ENCODE peak calls at places on chromosomes 1 and 21, in ten cellular contexts. B is H9; E is K562; A is RWPE1; T is breast epithelium; F is CD8-positive, alpha-beta T cell; D is stomach; H is lower lobe of right lung; N is CD4-positive, alpha-beta T cell; R is lung. X is an unnamed sample.

GRCh38 chr21:45004481-45005263 is 64.8 kb downstream of the SLX9 start:
- DNase-seq in H (peak), R (no peak), T (no peak), F (no peak), B (no peak), N (no peak), A (no peak), E (peak), D (no peak), X (peak)

GRCh38 chr1:234603221-234604204 is 6.5 kb downstream of the IRF2BP2 start:
- DNase-seq in H (no peak), R (no peak), E (no peak), B (no peak), N (no peak), A (no peak), D (no peak), F (no peak), T (no peak), X (no peak)

GRCh38 chr1:200147094-200147493 is 119.6 kb downstream of the NR5A2 start:
- DNase-seq in D (no peak), H (no peak), R (no peak), B (no peak), F (no peak), A (no peak), N (no peak), T (no peak), E (no peak), X (no peak)

GRCh38 chr1:231390071-231390470 is 32.0 kb downstream of the EGLN1 start:
- DNase-seq in D (no peak), T (no peak), N (no peak), B (no peak), E (no peak), F (no peak), H (no peak), A (peak), R (no peak), X (no peak)

GRCh38 chr1:22527122-22527521 is 36.2 kb upstream of the EPHA8 start:
- DNase-seq in H (no peak), D (no peak), A (no peak), F (no peak), B (peak), T (no peak), N (no peak), E (peak), R (no peak), X (no peak)

GRCh38 chr1:2173546-2174347 is 20.8 kb downstream of the FAAP20 start:
- DNase-seq in E (no peak), B (peak), A (no peak), T (no peak), R (no peak), N (no peak), H (no peak), F (no peak), D (no peak), X (peak)

GRCh38 chr1:223189903-223190724 is 47.1 kb upstream of the TLR5 start:
- DNase-seq in A (peak), R (peak), E (no peak), T (no peak), N (peak), B (no peak), D (no peak), F (peak), H (no peak), X (no peak)

GRCh38 chr21:30577766-30578165 is 12.4 kb downstream of the KRTAP22-2 start:
- DNase-seq in T (no peak), E (no peak), A (no peak), F (no peak), D (no peak), R (no peak), N (no peak), B (no peak), H (no peak), X (no peak)

GRCh38 chr1:47618830-47619229 is 181.0 kb downstream of the FOXD2 start:
- DNase-seq in A (no peak), R (no peak), B (no peak), T (no peak), D (no peak), F (no peak), N (no peak), H (no peak), E (no peak), X (no peak)

GRCh38 chr1:163230827-163231226 is 28.1 kb upstream of the RGS5 start:
- DNase-seq in H (no peak), F (no peak), E (no peak), R (no peak), A (no peak), N (no peak), T (no peak), B (no peak), D (no peak), X (no peak)

GRCh38 chr1:211259596-211260126 is 495 bp downstream of the RCOR3 start:
- DNase-seq in R (peak), E (peak), A (peak), N (peak), T (peak), D (no peak), B (no peak), F (no peak), H (no peak), X (peak)

GRCh38 chr1:43366179-43366578 is 1.6 kb downstream of the ELOVL1 start:
- DNase-seq in N (no peak), T (peak), E (peak), R (peak), D (peak), H (peak), B (peak), A (peak), F (no peak), X (peak)

GRCh38 chr1:9809122-9809521 is 14.6 kb downstream of the CLSTN1 start:
- DNase-seq in T (no peak), F (no peak), D (no peak), R (no peak), H (no peak), N (no peak), E (no peak), B (no peak), A (peak), X (no peak)

GRCh38 chr1:24438423-24438901 is 22.9 kb downstream of the NIPAL3 start:
- DNase-seq in E (peak), D (no peak), F (no peak), B (peak), A (no peak), H (no peak), T (no peak), N (no peak), R (no peak), X (no peak)

GRCh38 chr1:227333423-227333822 is 15.1 kb upstream of the CDC42BPA start:
- DNase-seq in D (no peak), N (no peak), T (no peak), F (no peak), H (no peak), R (no peak), A (peak), E (no peak), B (no peak), X (no peak)

GRCh38 chr1:203287109-203287893 is 18.0 kb upstream of the BTG2 start:
- DNase-seq in A (no peak), N (peak), F (peak), B (no peak), D (peak), H (peak), E (peak), T (no peak), R (peak), X (peak)

GRCh38 chr1:1906185-1907097 is 8.6 kb upstream of the CALML6 start:
- DNase-seq in E (peak), F (peak), H (peak), B (peak), T (peak), R (peak), A (peak), D (peak), N (peak), X (peak)

GRCh38 chr1:147545133-147545532 is 3.8 kb downstream of the BCL9 start:
- DNase-seq in E (no peak), N (peak), F (peak), R (peak), A (peak), D (peak), T (no peak), B (peak), H (peak), X (peak)

GRCh38 chr1:203200059-203200553 is 13.6 kb upstream of the CHI3L1 start:
- DNase-seq in A (peak), B (no peak), E (no peak), N (no peak), T (no peak), D (peak), F (no peak), R (peak), H (no peak), X (no peak)

GRCh38 chr1:227561303-227561702 is 2.1 kb upstream of the ZNF678 start:
- DNase-seq in F (no peak), N (no peak), B (no peak), H (no peak), A (no peak), D (no peak), R (no peak), T (no peak), E (no peak), X (no peak)

GRCh38 chr1:202571719-202572339 is 138.4 kb downstream of the SYT2 start:
- DNase-seq in D (no peak), B (no peak), E (peak), T (no peak), F (no peak), A (no peak), N (peak), R (no peak), H (no peak), X (no peak)

GRCh38 chr21:24011087-24011486 is 1596.2 kb downstream of the MRPL39 start:
- DNase-seq in N (no peak), D (no peak), H (no peak), R (no peak), B (no peak), T (no peak), E (no peak), F (no peak), A (no peak), X (no peak)

GRCh38 chr21:24014381-24014780 is 1592.9 kb downstream of the MRPL39 start:
- DNase-seq in T (no peak), R (no peak), B (no peak), N (no peak), H (no peak), D (no peak), F (no peak), E (no peak), A (no peak), X (no peak)
- H3K27ac ChIP-seq in T (no peak), R (no peak), B (no peak), N (no peak), H (no peak), D (no peak), F (no peak), E (no peak), A (no peak), X (no peak)

DNA sequence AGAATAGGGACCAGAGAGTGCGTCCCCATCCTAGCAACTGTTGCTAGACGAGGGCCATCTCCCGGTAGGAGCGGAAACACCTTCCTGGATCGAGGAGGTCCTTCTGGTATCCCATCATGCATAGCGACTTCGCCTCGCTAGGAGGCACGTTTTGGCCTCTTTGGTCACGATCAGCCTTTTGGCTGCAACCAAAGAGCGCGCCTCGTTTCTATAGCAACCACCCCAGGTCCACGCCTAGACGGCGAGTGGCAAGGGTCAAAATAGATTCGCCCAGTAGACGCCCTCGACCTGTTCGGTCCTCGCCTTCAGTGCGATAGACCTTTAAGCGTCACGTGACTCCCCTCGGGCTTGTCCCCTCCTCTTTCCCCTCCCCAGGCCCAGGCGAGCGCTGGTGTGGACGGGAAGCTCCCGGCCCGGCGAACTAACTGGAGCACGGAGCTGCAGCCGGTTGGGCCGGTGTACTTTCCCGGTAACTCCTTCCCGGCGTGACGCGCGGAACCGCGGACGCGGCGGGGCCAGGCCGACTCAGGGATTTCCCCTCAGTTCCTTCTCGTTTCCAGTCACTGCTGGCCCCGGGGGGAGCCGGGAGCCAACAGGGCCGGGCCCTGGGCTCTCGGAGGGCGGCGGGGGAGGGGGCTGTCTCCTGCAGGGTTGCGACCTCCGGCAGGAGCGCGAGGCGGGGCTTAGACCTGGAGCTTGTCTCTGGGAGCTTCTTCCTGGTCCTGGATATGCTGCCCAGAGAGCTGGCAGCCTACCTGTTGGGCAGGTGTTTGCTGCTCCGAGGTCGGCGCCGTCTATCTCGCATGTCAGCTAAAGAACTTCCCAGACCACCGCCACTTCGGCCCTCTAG is at the start of gene DNAJC16:
- DNase-seq in T (peak), A (peak), F (peak), R (peak), H (peak), N (peak), B (peak), D (peak), E (peak), X (peak)
- TF ChIP-seq CTCF in T (peak), A (no peak), F (no peak), R (peak), H (peak), N (no peak), B (peak), D (no peak), E (peak), X (no peak)

GRCh38 chr1:226128487-226129075 is 58.0 kb downstream of the ACBD3 start:
- DNase-seq in A (peak), F (no peak), R (peak), T (no peak), D (peak), B (no peak), E (no peak), N (no peak), H (peak), X (no peak)
- H3K27ac ChIP-seq in A (peak), F (no peak), R (peak), T (peak), D (peak), B (no peak), E (no peak), N (no peak), H (peak), X (peak)

DNA sequence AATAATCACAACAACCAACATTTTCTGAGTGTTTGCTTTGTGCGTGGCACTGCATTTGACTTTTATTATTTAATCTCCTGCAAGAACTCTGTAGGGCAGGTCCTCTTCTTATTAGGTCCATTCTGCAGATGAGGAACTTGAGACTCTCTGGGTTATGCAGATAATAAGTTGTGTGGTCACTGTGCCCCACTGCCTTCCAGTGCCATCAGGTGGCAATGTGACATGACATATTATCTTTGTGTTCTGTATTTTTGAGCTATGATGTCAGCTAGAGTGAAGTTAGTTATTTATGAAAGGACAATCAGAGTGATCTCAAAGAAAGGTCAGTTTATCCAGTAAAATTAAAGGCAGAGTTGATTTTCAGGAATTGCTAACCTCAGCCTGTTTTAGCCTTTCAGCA is 196.0 kb downstream of the FMN2 start:
- DNase-seq in D (no peak), T (no peak), N (no peak), E (no peak), B (no peak), F (no peak), A (no peak), H (no peak), R (no peak), X (no peak)
- TF ChIP-seq CTCF in D (no peak), T (no peak), N (no peak), E (no peak), B (no peak), F (no peak), A (no peak), H (no peak), R (no peak), X (no peak)

GRCh38 chr1:171172471-171172870 is 12.6 kb upstream of the FMO2 start:
- DNase-seq in E (no peak), D (no peak), F (no peak), R (no peak), N (no peak), H (no peak), A (no peak), T (no peak), B (no peak), X (no peak)
- H3K27ac ChIP-seq in E (no peak), D (no peak), F (no peak), R (no peak), N (no peak), H (peak), A (no peak), T (no peak), B (no peak), X (no peak)

GRCh38 chr1:186473047-186473446 is 12.1 kb upstream of the PDC start:
- DNase-seq in F (no peak), R (no peak), B (no peak), D (no peak), T (no peak), E (no peak), N (no peak), H (no peak), A (no peak), X (no peak)
- TF ChIP-seq CTCF in F (no peak), R (no peak), B (peak), D (no peak), T (no peak), E (no peak), N (no peak), H (no peak), A (no peak), X (no peak)

DNA sequence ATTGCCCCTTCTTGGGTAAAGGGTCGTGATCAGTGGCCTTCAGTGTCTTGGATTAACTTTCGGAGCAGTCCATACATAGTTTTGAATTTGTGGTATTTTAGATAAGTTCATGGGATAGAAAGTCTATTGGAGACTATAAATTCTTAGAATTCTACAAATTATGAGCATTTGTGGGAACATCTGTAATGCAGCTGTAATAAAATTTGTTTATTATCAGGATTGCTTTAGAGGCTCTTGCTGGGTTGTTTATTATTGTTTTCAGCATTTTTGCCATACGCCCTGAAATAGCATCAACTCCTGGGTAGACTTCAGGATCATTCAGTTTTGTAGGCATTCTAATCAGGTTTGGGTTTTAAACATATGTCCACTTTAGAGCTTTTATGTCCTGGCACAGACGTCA is 16.1 kb downstream of the LAMC1 start:
- DNase-seq in B (no peak), N (no peak), F (no peak), A (no peak), D (no peak), E (no peak), R (no peak), H (no peak), T (no peak), X (no peak)
- H3K27ac ChIP-seq in B (no peak), N (no peak), F (no peak), A (no peak), D (peak), E (no peak), R (no peak), H (no peak), T (peak), X (no peak)

DNA sequence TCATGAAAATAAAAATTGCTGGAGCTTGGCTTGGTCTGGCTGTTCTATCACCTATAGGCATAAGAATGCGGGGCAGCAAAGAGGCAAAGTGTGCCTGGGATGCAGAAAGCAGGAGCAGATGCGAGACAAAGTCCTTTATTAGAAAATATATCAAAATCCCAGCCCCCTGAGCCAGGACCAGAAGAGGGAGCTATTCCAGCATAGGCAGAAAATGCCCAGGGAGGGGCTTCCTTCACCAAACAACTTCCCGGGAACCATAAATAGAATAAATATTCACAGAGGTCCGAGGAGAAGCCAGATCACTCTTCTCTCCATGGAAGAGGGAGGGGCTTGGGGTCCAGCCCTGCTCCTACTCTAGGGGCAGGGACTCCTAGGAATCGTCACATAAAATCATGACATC is 5.0 kb downstream of the PPOX start:
- DNase-seq in N (no peak), T (no peak), B (no peak), D (no peak), F (no peak), E (no peak), R (no peak), A (no peak), H (no peak), X (no peak)
- TF ChIP-seq CTCF in N (no peak), T (no peak), B (peak), D (no peak), F (no peak), E (peak), R (no peak), A (no peak), H (no peak), X (no peak)

DNA sequence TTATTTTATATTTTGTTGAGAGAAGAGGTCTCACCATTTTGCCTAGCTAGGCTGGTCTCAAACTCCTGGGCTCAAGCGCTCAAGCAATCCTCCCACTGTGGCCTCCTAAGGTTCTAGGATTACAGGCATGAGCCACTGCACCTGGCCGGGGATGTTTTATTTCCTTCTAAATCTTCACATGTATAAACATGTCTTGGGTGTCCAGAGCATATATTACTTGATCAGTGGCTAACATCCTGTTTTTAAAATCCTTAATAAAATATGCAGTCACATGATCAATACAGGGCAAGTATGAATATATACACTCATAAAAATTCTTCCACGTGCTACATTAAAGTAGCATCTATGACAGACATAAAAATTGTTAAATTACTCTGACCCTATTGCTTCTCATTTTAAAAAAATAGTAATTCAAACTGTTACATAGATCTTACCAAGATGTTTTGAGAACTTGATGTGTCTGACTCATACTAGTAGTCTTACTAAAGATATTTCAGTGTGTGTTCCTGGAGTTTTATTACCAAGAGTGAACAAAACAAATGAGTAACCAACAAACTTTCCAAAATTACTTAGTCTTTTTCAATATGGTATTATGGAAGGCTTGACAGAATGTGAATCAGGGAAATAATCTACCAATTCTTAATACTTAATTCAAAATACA is 222.5 kb downstream of the SLC45A1 start:
- DNase-seq in E (no peak), N (no peak), F (no peak), B (no peak), R (no peak), A (peak), D (no peak), H (no peak), T (no peak), X (no peak)
- H3K27ac ChIP-seq in E (peak), N (no peak), F (no peak), B (no peak), R (no peak), A (peak), D (peak), H (no peak), T (peak), X (no peak)

DNA sequence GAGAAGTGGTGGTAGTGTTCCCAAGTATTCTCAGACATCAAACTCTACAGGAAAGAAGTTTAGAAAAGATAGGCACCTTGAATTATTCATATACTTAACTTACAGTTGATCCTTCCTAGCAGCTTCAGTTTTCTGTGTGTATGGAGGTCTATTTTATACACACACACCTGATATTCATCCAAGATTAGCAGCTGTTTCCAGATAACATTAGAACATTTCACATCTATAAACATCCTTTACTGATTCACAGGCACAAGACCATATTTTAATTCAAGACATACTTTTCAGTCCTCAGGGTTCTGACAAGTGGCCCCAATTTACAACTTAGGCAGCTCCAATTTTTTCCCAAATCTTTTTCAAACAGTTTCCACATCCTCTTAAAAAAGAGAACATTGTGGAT is 287.8 kb upstream of the USP25 start:
- DNase-seq in N (no peak), T (no peak), E (no peak), F (no peak), B (no peak), H (no peak), R (no peak), D (no peak), A (no peak), X (no peak)
- TF ChIP-seq CTCF in N (no peak), T (no peak), E (no peak), F (no peak), B (no peak), H (no peak), R (no peak), D (no peak), A (no peak), X (no peak)